ENCODE peak calls at places on chromosomes 6 and 20, in six cellular contexts. Y, F, S, E, C and L are unnamed samples.

GRCh38 chr20:63858393-63859165 is 2.7 kb upstream of the ABHD16B start:
- DNase-seq in Y (peak), C (no peak), E (peak), F (no peak), S (no peak), L (no peak)

GRCh38 chr6:27237089-27237723 is 10.3 kb upstream of the PRSS16 start:
- DNase-seq in E (no peak), Y (no peak), S (no peak), C (no peak), F (no peak), L (no peak)

GRCh38 chr20:34010405-34010895 is 16.7 kb downstream of the RALY start:
- DNase-seq in E (no peak), F (no peak), Y (no peak), S (no peak), C (no peak), L (no peak)

GRCh38 chr6:29763491-29764289 is 40.5 kb downstream of the HLA-F start:
- DNase-seq in E (no peak), S (no peak), F (no peak), C (no peak), Y (no peak), L (no peak)

GRCh38 chr6:168380956-168381605 is 59.9 kb upstream of the SMOC2 start:
- DNase-seq in S (no peak), Y (no peak), E (no peak), F (no peak), C (no peak), L (no peak)

GRCh38 chr6:17562636-17563035 is 37.5 kb upstream of the FAM8A1 start:
- DNase-seq in C (no peak), S (no peak), Y (no peak), E (no peak), F (no peak), L (no peak)

GRCh38 chr6:6319947-6320811 is at the start of gene F13A1:
- DNase-seq in Y (no peak), S (no peak), F (peak), C (no peak), E (no peak), L (no peak)

GRCh38 chr20:64222851-64223525 is 32.6 kb upstream of the PCMTD2 start:
- DNase-seq in S (peak), E (no peak), Y (no peak), C (no peak), F (no peak), L (peak)

GRCh38 chr20:63774348-63774735 is 34.8 kb downstream of the SLC2A4RG start:
- DNase-seq in C (peak), Y (no peak), F (no peak), S (no peak), E (no peak), L (no peak)

GRCh38 chr6:2817778-2818443 is 23.8 kb downstream of the SERPINB1 start:
- DNase-seq in Y (no peak), C (no peak), F (no peak), E (no peak), S (no peak), L (no peak)

GRCh38 chr6:70479236-70479635 is 65.9 kb downstream of the FAM135A start:
- DNase-seq in Y (no peak), S (no peak), C (no peak), F (no peak), E (no peak), L (no peak)

GRCh38 chr20:62358728-62359490 is 8.2 kb downstream of the LAMA5 start:
- DNase-seq in E (no peak), F (no peak), C (no peak), Y (no peak), S (no peak), L (no peak)

GRCh38 chr6:22102671-22103070 is 194.2 kb downstream of the PRL start:
- DNase-seq in E (no peak), Y (no peak), C (no peak), F (no peak), S (no peak), L (no peak)

GRCh38 chr20:61859712-61860111 is 206.0 kb downstream of the TAF4 start:
- DNase-seq in S (no peak), Y (no peak), C (no peak), E (no peak), F (no peak), L (no peak)

GRCh38 chr6:75600694-75601265 is 900 bp upstream of the SENP6 start:
- DNase-seq in E (no peak), F (no peak), S (no peak), C (no peak), Y (no peak), L (no peak)

GRCh38 chr6:117547688-117548621 is 54.4 kb downstream of the GOPC start:
- DNase-seq in C (no peak), S (peak), F (peak), E (no peak), Y (peak), L (peak)

GRCh38 chr6:151661928-151662327 is 145.6 kb upstream of the ESR1 start:
- DNase-seq in E (no peak), S (no peak), Y (no peak), F (no peak), C (no peak), L (no peak)
- H3K27ac ChIP-seq in E (no peak), S (no peak), Y (no peak), F (no peak), C (no peak), L (no peak)

DNA sequence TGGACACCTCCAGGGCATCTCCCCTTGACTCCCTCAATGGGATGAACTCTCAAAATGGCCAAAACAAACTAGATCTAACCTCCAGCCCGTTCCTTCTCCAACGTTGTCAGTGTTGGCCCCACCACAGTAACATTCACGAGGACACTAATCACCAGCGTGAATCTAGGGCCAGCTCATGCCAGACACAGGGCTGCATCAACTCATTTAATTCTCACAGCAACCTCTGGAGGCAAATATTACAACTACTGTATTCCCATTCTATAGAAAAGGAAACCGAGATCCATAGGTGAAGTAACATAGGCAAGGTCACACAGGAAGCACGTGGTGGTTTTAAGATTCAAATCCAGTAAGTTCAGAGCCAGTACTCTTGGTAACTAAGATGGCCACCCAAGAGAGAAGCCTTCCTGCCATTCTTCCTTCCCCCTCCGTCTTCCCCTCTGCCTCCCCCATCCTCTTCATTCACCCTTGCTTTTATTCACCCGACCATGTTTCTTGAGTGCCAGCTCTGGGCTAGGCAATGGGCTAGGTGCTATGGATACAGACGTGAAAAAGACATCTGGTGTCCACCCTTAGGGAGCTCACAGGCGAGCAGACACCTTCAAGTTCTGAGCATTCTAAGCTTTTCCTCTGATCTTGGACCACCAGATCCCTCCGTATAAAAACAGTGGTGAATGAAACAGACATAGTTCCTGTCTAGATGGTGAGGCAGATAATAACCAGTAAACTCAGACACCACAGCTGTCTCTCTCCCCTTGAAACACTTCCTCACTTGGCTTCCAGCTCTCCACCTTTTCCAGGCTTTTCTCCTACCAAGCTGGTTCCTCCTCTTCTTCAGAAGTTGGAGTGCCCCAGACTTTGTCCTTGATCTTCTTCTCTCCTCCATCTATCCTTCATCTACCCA is 9.6 kb downstream of the CCM2L start:
- DNase-seq in E (no peak), C (no peak), S (no peak), F (no peak), Y (no peak), L (no peak)
- H3K4me3 ChIP-seq in E (no peak), C (no peak), S (peak), F (no peak), Y (no peak), L (no peak)

GRCh38 chr20:1664911-1665310 is 7.3 kb upstream of the SIRPG start:
- DNase-seq in C (no peak), F (peak), Y (no peak), S (peak), E (no peak), L (no peak)
- H3K27ac ChIP-seq in C (no peak), F (peak), Y (no peak), S (no peak), E (no peak), L (no peak)

GRCh38 chr6:1607236-1607556 is 2.5 kb upstream of the FOXC1 start:
- DNase-seq in Y (no peak), S (no peak), C (no peak), E (no peak), F (no peak), L (no peak)
- H3K4me3 ChIP-seq in Y (no peak), S (no peak), C (no peak), E (no peak), F (no peak), L (no peak)

DNA sequence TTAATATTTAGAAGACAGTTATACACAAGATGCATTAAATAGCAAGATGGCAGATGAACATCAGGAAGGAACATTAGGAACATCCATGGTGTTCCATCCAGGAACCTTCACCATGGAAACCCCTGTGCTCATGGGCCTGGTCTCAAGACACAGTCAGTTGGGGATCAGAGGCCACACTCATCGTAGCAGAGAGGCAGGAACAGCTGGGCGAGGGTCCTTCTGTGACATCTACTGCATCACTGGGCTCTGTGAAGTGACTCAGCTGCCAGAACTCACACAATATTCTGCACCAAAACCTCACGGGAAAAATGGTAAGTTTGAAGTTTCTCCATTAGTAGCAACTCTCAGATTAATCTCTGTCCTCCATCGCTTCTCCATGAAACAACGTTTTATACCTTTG is 356.6 kb downstream of the PREX1 start:
- DNase-seq in C (no peak), S (no peak), F (no peak), E (no peak), Y (no peak), L (no peak)
- H3K27ac ChIP-seq in C (no peak), S (no peak), F (no peak), E (no peak), Y (no peak), L (no peak)

GRCh38 chr6:45532626-45533258 is 155.0 kb upstream of the SUPT3H start:
- DNase-seq in C (no peak), S (no peak), F (no peak), E (no peak), Y (no peak), L (no peak)
- H3K4me3 ChIP-seq in C (peak), S (no peak), F (no peak), E (peak), Y (no peak), L (peak)

DNA sequence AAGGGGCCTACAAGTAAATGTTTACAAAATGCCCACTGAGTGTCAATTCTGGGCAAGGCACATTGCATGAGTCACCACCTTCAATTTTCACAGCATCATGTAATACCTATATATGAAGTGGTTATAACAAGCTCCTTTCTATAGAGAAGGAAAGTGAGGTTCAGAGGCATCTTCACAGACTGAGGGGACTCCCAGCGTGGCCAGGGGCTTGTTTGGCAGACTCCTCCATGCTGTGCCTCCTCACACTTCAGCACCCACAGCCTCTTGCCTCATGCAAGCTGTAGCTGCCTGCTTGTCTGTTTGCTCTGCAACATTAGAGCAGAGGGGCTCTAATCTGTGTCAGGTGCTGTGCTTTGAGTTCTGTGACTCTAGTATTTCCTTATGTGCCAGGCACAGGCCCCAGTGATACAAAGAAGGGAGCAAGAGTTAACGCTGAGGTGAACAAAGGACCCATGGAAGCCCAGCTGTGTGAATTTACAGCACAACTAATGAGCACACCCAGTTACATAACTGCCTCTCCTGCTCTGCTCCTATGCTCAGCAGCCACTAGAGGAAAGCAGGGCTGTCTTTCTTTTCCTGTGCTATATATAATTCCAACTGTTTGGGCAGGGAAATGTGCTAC is 72.3 kb downstream of the ZHX3 start:
- DNase-seq in S (no peak), Y (no peak), E (no peak), F (no peak), C (no peak), L (no peak)
- H3K27ac ChIP-seq in S (peak), Y (peak), E (no peak), F (peak), C (no peak), L (peak)

DNA sequence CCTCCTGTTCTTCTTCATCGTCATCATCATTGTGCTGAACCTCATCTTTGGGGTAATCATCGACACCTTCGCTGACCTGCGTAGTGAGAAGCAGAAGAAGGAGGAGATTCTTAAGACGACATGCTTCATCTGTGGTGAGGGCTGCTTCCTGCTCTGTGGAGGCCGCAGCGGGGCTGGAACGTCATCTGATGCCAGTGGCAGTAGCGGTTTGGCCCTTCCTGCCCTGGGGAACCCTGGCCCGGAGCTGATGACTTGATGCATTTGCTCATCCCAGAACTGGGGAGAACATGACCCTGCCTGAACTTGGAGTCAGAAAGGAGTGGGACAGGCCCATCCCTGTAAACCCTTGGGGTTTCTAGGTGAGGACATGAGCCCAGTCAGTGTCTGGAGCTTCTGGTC is 18.7 kb downstream of the UQCC2 start:
- DNase-seq in C (no peak), F (peak), E (no peak), S (peak), Y (no peak), L (peak)
- H3K4me3 ChIP-seq in C (no peak), F (no peak), E (no peak), S (no peak), Y (no peak), L (no peak)